ENCODE peak calls at places on chromosomes 6 and 20, in five cellular contexts. J is A549, L is GM12878, D is K562, T is HepG2. H is an unnamed sample.

GRCh38 chr20:46799781-46800180 is 90.3 kb downstream of the SLC2A10 start:
- DNase-seq in J (no peak), L (no peak), T (no peak), D (no peak), H (no peak)

GRCh38 chr20:62059926-62060630 is 5.6 kb downstream of the TAF4 start:
- DNase-seq in D (peak), L (no peak), J (no peak), T (no peak), H (no peak)

GRCh38 chr20:11274137-11274536 is 600.3 kb upstream of the JAG1 start:
- DNase-seq in T (peak), J (peak), D (no peak), L (no peak), H (peak)

GRCh38 chr6:7562769-7563168 is 21.3 kb downstream of the DSP start:
- DNase-seq in J (no peak), L (no peak), D (no peak), T (no peak), H (no peak)

GRCh38 chr6:107805504-107805903 is 18.6 kb downstream of the SCML4 start:
- DNase-seq in J (no peak), T (no peak), D (no peak), L (no peak), H (no peak)

GRCh38 chr6:111484655-111484974 is 1.6 kb upstream of the REV3L start:
- DNase-seq in T (peak), D (no peak), J (no peak), L (no peak), H (no peak)

GRCh38 chr6:33595001-33595846 is 15.1 kb upstream of the BAK1 start:
- DNase-seq in D (no peak), T (no peak), L (no peak), J (no peak), H (no peak)

GRCh38 chr6:165308926-165309731 is at the start of gene C6orf118:
- DNase-seq in D (no peak), J (peak), L (no peak), T (no peak), H (peak)

GRCh38 chr6:100673641-100674040 is 207.5 kb downstream of the ASCC3 start:
- DNase-seq in T (no peak), L (no peak), J (no peak), D (no peak), H (peak)

GRCh38 chr6:50956014-50956413 is 137.3 kb downstream of the TFAP2B start:
- DNase-seq in D (no peak), J (no peak), T (no peak), L (no peak), H (no peak)

GRCh38 chr6:105428342-105428957 is 25.6 kb upstream of the PREP start:
- DNase-seq in T (peak), L (no peak), J (no peak), D (no peak), H (no peak)

GRCh38 chr20:40046703-40047102 is 642.3 kb downstream of the MAFB start:
- DNase-seq in D (no peak), T (no peak), L (no peak), J (no peak), H (no peak)

GRCh38 chr20:36214684-36215256 is 21.5 kb upstream of the AAR2 start:
- DNase-seq in T (peak), L (no peak), D (peak), J (peak), H (peak)

GRCh38 chr6:19805146-19805515 is 32.0 kb upstream of the ID4 start:
- DNase-seq in D (no peak), L (no peak), T (peak), J (peak), H (peak)

GRCh38 chr6:168441434-168442391 is 729 bp downstream of the SMOC2 start:
- DNase-seq in L (no peak), J (no peak), D (no peak), T (no peak), H (peak)

GRCh38 chr20:32560989-32561830 is 23.9 kb downstream of the NOL4L start:
- DNase-seq in T (no peak), D (no peak), L (no peak), J (no peak), H (peak)

GRCh38 chr6:136788069-136788902 is 4.0 kb downstream of the MAP3K5 start:
- DNase-seq in L (no peak), T (no peak), J (no peak), D (no peak), H (no peak)

GRCh38 chr6:143241110-143241509 is 180.4 kb downstream of the AIG1 start:
- DNase-seq in J (no peak), D (no peak), T (no peak), L (no peak), H (no peak)

GRCh38 chr6:64062960-64063683 is 427.5 kb downstream of the PHF3 start:
- DNase-seq in J (peak), T (no peak), L (no peak), D (no peak), H (no peak)

GRCh38 chr6:76843376-76843775 is 619.9 kb downstream of the HTR1B start:
- DNase-seq in T (no peak), L (no peak), D (no peak), J (no peak), H (no peak)

GRCh38 chr20:41135888-41136243 is 1.5 kb upstream of the PLCG1 start:
- DNase-seq in L (no peak), J (no peak), D (no peak), T (no peak), H (no peak)

GRCh38 chr6:79269877-79270276 is 35.4 kb upstream of the HMGN3 start:
- DNase-seq in D (no peak), L (no peak), T (no peak), J (peak), H (no peak)

GRCh38 chr6:17877196-17877889 is 110.1 kb downstream of the KIF13A start:
- DNase-seq in J (peak), D (no peak), T (no peak), L (no peak), H (no peak)
- TF ChIP-seq JUNB in J (peak), D (no peak), T (no peak), L (no peak), H (no peak)

GRCh38 chr6:44662461-44663121 is 275.1 kb downstream of the CDC5L start:
- DNase-seq in J (no peak), L (no peak), D (no peak), T (peak), H (peak)

GRCh38 chr6:44660561-44661220 is 273.2 kb downstream of the CDC5L start:
- DNase-seq in T (no peak), L (no peak), D (no peak), J (no peak), H (no peak)

GRCh38 chr6:44659676-44660170 is 272.2 kb downstream of the CDC5L start:
- DNase-seq in L (no peak), D (no peak), T (no peak), J (no peak), H (no peak)

GRCh38 chr6:44661221-44661609 is 273.7 kb downstream of the CDC5L start:
- DNase-seq in T (peak), D (no peak), J (no peak), L (no peak), H (no peak)

DNA sequence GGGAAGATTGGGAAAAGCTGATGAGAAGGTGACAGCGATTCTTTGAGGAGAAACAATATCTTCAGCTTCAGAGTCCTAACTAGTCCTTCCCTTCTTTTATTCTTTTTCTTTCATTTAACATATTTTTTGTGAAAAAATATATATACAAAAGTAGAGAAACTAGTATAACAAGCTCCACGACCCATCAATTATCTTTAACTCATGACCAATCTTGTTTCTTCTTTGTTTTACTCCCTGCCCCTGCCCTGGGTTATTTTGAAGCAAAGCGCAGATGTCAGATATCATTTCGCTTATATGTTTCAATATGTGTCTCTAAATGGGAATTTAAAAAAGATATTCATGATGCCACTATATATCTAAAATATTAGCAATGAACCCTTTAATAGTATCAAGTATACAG is 274.1 kb downstream of the CDC5L start:
- DNase-seq in D (no peak), L (no peak), T (no peak), J (no peak), H (no peak)
- H3K4me3 ChIP-seq in D (no peak), L (no peak), T (no peak), J (no peak), H (no peak)

DNA sequence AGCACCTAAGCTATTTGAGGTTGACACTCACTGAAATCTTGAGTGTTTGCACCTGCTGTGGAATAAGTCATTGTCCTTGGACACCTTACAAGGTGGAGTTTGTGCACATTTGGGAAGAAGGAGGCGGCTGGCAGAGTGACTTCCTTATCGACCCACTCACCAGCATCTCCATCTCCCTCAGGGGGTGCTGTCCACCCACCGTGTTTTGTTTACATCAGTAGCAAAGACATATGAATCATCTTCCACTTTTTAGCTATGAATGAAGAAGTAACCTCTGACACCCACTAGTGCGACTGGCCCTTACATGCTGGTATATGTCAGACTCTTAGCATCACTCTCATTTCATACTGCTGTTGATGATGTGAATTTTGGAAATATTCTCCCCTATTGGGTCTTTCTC is 119.5 kb upstream of the SGK1 start:
- DNase-seq in T (no peak), D (peak), L (peak), J (peak), H (no peak)
- TF ChIP-seq JUNB in T (no peak), D (no peak), L (no peak), J (no peak), H (no peak)

DNA sequence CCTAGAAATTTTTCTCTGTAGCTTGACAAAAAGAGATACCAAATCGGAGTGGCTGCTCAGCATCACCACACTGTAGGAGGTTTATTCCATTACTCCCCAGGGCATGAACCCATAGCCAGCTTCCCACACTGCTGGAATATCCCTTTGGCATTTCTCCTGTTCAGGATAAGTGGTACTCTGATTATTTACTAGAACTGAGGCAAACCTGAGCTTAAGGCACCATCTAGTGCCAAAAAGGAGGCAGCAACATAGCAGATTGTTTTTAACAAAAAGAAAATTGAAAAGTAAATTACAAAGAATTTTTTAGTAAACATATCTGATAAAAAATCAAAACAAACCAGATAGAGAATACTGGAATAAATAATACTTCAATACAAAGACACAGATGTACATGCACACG is 181.7 kb downstream of the WDR27 start:
- DNase-seq in T (no peak), J (no peak), D (no peak), L (no peak), H (no peak)
- H3K4me3 ChIP-seq in T (no peak), J (no peak), D (no peak), L (no peak), H (no peak)

DNA sequence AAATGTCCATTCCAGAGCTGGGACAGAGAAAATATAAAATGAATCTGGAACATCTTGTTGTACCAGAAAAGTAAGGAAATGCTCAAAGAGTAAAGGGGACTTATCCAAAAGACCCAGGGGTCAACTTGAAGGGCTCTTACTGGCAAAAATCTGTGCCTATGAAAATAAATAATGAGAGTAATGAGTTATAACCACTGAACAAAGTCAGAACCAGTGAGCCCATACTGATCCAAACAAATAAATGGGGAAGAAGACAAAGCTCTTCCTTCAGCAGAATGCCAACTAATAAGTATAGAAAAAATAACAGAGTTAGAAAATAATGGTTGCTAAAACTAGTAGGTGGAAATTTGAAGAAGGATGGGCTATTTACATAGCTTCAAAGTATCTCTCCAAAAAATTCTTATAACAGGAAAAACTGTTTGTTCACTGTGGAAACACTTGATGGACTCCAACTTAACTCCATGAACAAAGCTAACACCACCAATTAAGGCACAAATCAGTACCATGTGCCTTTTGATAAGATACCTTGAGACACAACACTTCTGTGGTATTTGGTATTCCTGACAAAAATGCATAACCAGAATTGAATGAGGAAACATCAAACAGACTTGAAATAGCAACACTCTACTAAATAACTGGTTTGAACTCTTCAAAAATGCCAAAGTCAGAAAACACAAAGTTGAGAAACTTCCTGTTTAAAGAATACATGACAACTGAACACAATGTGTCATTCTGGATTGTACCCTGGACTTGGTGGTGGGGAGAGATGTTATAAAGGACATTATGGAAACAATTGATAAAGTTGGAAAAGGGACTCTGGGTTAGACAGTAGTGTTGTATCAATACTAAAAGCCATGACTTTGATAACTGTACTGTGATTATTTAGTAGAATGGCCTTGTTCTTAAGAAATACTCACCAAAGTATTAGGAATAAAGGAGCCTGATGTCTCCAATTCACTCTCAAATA is 197.5 kb downstream of the ISM1 start:
- DNase-seq in T (peak), D (no peak), J (no peak), L (no peak), H (no peak)
- TF ChIP-seq JUNB in T (peak), D (no peak), J (no peak), L (no peak), H (no peak)

DNA sequence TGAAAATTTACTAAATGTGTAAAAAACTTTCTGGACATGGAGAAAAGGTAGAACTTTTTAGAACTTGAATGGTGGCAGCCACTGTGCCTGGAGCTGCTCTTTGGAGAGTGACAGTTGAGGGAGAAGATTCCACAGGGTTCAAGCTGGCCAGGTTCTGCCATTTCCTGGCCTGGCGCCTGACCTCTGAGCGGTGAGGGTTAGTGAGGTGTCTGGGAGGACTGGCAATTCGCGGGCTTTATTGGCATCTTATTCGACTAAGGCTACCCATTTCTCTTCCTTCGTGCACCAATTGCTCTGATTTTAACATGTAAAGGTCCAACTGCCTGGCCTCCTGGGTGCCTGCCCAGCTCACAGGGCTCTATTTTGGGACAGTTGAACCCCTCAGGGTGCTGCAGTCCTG is 2.4 kb downstream of the SNAI1 start:
- DNase-seq in L (no peak), J (no peak), D (no peak), T (no peak), H (no peak)
- H3K4me3 ChIP-seq in L (no peak), J (peak), D (peak), T (no peak), H (peak)

GRCh38 chr20:55880361-55880760 is 125.0 kb downstream of the CBLN4 start:
- DNase-seq in J (no peak), D (no peak), L (no peak), T (no peak), H (no peak)
- TF ChIP-seq JUNB in J (no peak), D (no peak), L (no peak), T (no peak), H (no peak)

H was measured in GM23338.